ENCODE peak calls at places on chromosomes 2 and 18, in six cellular contexts. W is mammary epithelial cell, M is cardiac muscle cell, T is trophoblast cell, N is fibroblast of lung, U is spleen. D is an unnamed sample.
A peak's percentile ranks its signal among the peaks of the same experiment; 100 is the strongest.

GRCh38 chr18:24530630-24531111 is 70.2 kb downstream of the HRH4 start:
- DNase-seq in W (peak; percentile 57), M (no peak), T (no peak), N (peak; percentile 82), U (no peak), D (no peak)

GRCh38 chr2:25313711-25314513 is 27.8 kb downstream of the DNMT3A start:
- DNase-seq in W (no peak), M (no peak), T (no peak), N (no peak), U (no peak), D (peak; percentile 25)

GRCh38 chr2:146661494-146662096 is 1183.2 kb upstream of the ACVR2A start:
- DNase-seq in W (peak; percentile 13), M (peak; percentile 61), T (peak; percentile 50), N (peak; percentile 36), U (no peak), D (no peak)

GRCh38 chr18:49250819-49251388 is 209.5 kb downstream of the DYM start:
- DNase-seq in W (no peak), M (peak; percentile 25), T (no peak), N (peak; percentile 25), U (no peak), D (no peak)

GRCh38 chr2:23420840-23421476 is 36.0 kb downstream of the KLHL29 start:
- DNase-seq in W (no peak), M (no peak), T (no peak), N (no peak), U (no peak), D (no peak)

GRCh38 chr18:27005589-27005988 is 140.1 kb upstream of the AQP4 start:
- DNase-seq in W (no peak), M (peak; percentile 38), T (no peak), N (no peak), U (no peak), D (no peak)

GRCh38 chr2:28165087-28165652 is 227.5 kb upstream of the FOSL2 start:
- DNase-seq in W (no peak), M (no peak), T (no peak), N (no peak), U (no peak), D (no peak)

GRCh38 chr2:164782323-164782722 is 59.3 kb downstream of the COBLL1 start:
- DNase-seq in W (peak; percentile 80), M (no peak), T (peak; percentile 43), N (peak; percentile 20), U (no peak), D (no peak)

GRCh38 chr2:177589191-177589590 is 196.6 kb downstream of the AGPS start:
- DNase-seq in W (no peak), M (no peak), T (no peak), N (no peak), U (no peak), D (no peak)

GRCh38 chr2:38074775-38075435 is 1.0 kb downstream of the CYP1B1 start:
- DNase-seq in W (no peak), M (peak; percentile 75), T (no peak), N (peak; percentile 73), U (peak; percentile 80), D (no peak)

GRCh38 chr2:182763311-182763912 is 47.4 kb downstream of the DNAJC10 start:
- DNase-seq in W (peak; percentile 16), M (peak; percentile 90), T (peak; percentile 67), N (peak; percentile 65), U (no peak), D (peak; percentile 33)

GRCh38 chr2:200405599-200406298 is 99.3 kb downstream of the SPATS2L start:
- DNase-seq in W (peak; percentile 87), M (no peak), T (peak; percentile 78), N (peak; percentile 96), U (no peak), D (no peak)

GRCh38 chr18:5518179-5518770 is 25.5 kb downstream of the EPB41L3 start:
- DNase-seq in W (no peak), M (no peak), T (no peak), N (peak; percentile 5), U (no peak), D (no peak)

GRCh38 chr2:224122542-224122941 is 83.5 kb upstream of the SERPINE2 start:
- DNase-seq in W (peak; percentile 51), M (no peak), T (no peak), N (no peak), U (no peak), D (no peak)

GRCh38 chr18:12391487-12392136 is 14.6 kb upstream of the AFG3L2 start:
- DNase-seq in W (peak; percentile 48), M (peak; percentile 80), T (peak; percentile 80), N (peak; percentile 52), U (peak; percentile 32), D (peak; percentile 64)

GRCh38 chr2:134175834-134176233 is 78.0 kb upstream of the MGAT5 start:
- DNase-seq in W (no peak), M (no peak), T (no peak), N (no peak), U (no peak), D (no peak)

GRCh38 chr2:142180820-142181533 is 50.2 kb upstream of the LRP1B start:
- DNase-seq in W (peak; percentile 11), M (peak; percentile 25), T (peak; percentile 23), N (peak; percentile 25), U (peak; percentile 48), D (no peak)

GRCh38 chr2:15934291-15934945 is 5.9 kb upstream of the MYCN start:
- DNase-seq in W (no peak), M (no peak), T (no peak), N (no peak), U (no peak), D (no peak)

GRCh38 chr2:124590001-124590400 is 564.9 kb downstream of the CNTNAP5 start:
- DNase-seq in W (no peak), M (no peak), T (no peak), N (no peak), U (no peak), D (no peak)

GRCh38 chr2:62313433-62314227 is 117.7 kb downstream of the B3GNT2 start:
- DNase-seq in W (no peak), M (no peak), T (no peak), N (no peak), U (peak; percentile 83), D (peak; percentile 82)

GRCh38 chr2:210072493-210072892 is 70.1 kb downstream of the RPE start:
- DNase-seq in W (no peak), M (no peak), T (no peak), N (no peak), U (no peak), D (no peak)

GRCh38 chr2:163553601-163554000 is 182.2 kb downstream of the FIGN start:
- DNase-seq in W (no peak), M (no peak), T (no peak), N (peak; percentile 49), U (no peak), D (no peak)

GRCh38 chr18:23994361-23994902 is 20.1 kb upstream of the TTC39C start:
- DNase-seq in W (peak; percentile 96), M (no peak), T (no peak), N (peak; percentile 92), U (no peak), D (peak; percentile 33)

GRCh38 chr2:127091886-127092285 is 15.1 kb downstream of the BIN1 start:
- DNase-seq in W (no peak), M (no peak), T (no peak), N (no peak), U (peak; percentile 57), D (no peak)

GRCh38 chr2:127091148-127091547 is 15.8 kb downstream of the BIN1 start:
- DNase-seq in W (no peak), M (no peak), T (no peak), N (no peak), U (peak; percentile 64), D (no peak)

GRCh38 chr2:127093648-127094210 is 13.2 kb downstream of the BIN1 start:
- DNase-seq in W (no peak), M (no peak), T (no peak), N (no peak), U (peak; percentile 76), D (no peak)

GRCh38 chr2:127092951-127093516 is 13.9 kb downstream of the BIN1 start:
- DNase-seq in W (peak; percentile 9), M (no peak), T (no peak), N (no peak), U (peak; percentile 61), D (no peak)

GRCh38 chr2:127092306-127092705 is 14.6 kb downstream of the BIN1 start:
- DNase-seq in W (no peak), M (no peak), T (peak; percentile 27), N (no peak), U (peak; percentile 69), D (no peak)
- H3K4me1 ChIP-seq in W (no peaks in the 10 kb centered on the region), M (peaks cover 23% of the 10 kb centered on the region), T (peaks cover 23% of the 10 kb centered on the region), N (peaks cover 14% of the 10 kb centered on the region), U (peaks cover 11% of the 10 kb centered on the region), D (no peaks in the 10 kb centered on the region)

DNA sequence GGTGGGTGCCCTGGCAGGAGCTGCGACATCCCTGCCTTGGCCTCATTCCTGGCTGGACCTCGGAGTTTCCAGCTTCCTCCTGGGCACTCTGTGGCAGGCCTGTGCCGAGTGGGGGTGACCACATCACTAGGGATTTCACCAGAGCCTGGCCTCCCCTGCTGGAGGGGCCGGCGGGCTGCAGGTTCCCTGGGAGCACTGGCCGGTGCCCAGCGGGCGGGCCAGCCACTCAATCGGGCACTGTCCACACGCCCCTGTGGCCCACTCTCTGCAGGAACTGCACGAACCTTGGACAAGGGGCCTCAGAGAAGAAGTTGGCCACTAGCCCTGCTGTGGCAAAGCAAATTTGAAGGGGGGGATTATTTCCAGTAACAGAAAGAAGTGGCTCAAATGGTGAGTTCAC is 110.7 kb upstream of the APCDD1 start:
- DNase-seq in W (no peak), M (no peak), T (no peak), N (no peak), U (no peak), D (no peak)
- H3K27ac ChIP-seq in W (no peak overlapping the region), M (no peak overlapping the region), T (no peak overlapping the region), N (no peak overlapping the region), U (no peak overlapping the region), D (no peak overlapping the region)

DNA sequence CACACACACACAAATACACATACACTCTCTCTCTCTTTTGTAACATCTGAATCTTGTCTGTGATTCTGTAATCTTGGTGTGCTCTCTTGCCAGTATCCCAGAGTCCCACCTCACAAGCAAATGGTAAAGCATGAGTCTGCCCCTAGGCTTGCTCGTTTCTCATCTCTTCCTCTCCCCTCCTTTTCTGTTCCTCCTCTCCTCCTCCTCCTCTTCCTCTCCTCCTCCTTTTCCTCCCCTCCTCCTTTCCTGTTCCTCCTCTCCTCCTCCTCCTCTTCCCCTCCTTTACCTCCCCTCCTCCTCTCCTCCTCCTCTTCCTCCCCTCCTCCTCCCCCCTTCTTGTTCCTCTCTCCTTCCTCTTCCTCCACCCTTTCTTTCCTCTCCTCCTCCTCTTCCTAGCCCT is 59.0 kb downstream of the TNFRSF11A start:
- DNase-seq in W (no peak), M (no peak), T (no peak), N (no peak), U (no peak), D (no peak)
- H3K4me3 ChIP-seq in W (no peak overlapping the region), M (no peak overlapping the region), T (no peak overlapping the region), N (no peak overlapping the region), U (no peak overlapping the region), D (no peak overlapping the region)

DNA sequence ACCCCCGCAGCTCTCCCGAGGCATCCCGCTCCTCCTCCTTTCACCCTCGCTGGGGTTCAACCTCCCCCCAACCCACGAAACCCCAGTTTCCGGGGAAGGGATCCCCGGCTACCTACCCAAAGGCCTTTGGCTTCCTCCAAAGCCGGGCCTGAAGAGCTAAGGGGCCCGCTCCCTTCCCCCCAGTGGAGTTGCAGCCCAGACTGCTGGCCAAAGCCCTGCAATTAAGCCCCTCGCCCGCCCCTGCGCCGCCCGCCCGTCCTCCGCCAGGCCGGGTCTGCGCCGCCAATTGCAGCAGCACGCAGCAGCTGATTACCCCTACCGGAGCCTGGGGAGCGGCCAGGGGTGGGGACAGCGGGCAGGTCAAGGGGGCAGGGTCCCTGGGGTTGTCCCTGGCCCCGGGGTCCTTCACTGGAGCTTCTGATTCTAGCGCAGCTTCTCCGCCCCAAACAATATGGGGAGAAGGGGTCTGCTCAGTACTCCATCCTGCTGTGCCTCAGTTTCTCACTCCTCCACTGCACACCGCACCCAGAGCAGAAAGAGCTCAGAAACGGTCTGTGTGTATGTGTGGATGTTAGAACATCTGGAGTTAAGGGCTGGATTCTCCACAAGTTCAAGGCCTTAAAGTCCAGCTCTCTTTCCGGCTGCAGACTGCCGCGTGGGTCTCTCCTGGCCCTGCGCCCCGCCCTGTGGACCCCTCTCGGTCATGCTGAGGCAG is 16.9 kb downstream of the WNT10A start:
- DNase-seq in W (no peak), M (no peak), T (no peak), N (no peak), U (peak; percentile 84), D (no peak)
- H3K4me1 ChIP-seq in W (peaks cover 56% of the 10 kb centered on the region), M (no peaks in the 10 kb centered on the region), T (peaks cover 35% of the 10 kb centered on the region), N (no peaks in the 10 kb centered on the region), U (peaks cover 31% of the 10 kb centered on the region), D (peaks cover 60% of the 10 kb centered on the region)